ENCODE peak calls at places on chromosomes 3 and 15, in nine cellular contexts. H is mammary epithelial cell; G is uterus; L is cardiac muscle cell; Y is CD8-positive, alpha-beta T cell; N is HepG2; E is tibial nerve; B is right lobe of liver; Q is heart left ventricle. V is an unnamed sample. For H3K4me1, the result is how much of the 10 kb centered on the place peaks cover.

GRCh38 chr3:188439080-188439479 is 285.1 kb downstream of the LPP start:
- DNase-seq in H (no peak), G (no peak), L (no peak), Y (no peak), N (no peak), E (no peak), B (no peak), Q (peak), V (no peak)

GRCh38 chr3:183635107-183635430 is 354 bp upstream of the KLHL24 start:
- DNase-seq in H (no peak), G (no peak), L (no peak), Y (no peak), N (no peak), E (no peak), B (no peak), Q (no peak), V (no peak)

GRCh38 chr3:11991751-11992150 is 12.4 kb upstream of the SYN2 start:
- DNase-seq in H (no peak), G (no peak), L (no peak), Y (no peak), N (no peak), E (no peak), B (no peak), Q (no peak), V (no peak)

GRCh38 chr15:52730163-52730562 is 51.0 kb upstream of the ATOSA start:
- DNase-seq in H (peak), G (no peak), L (peak), Y (peak), N (no peak), E (no peak), B (no peak), Q (no peak), V (no peak)

GRCh38 chr3:4043867-4044575 is 244.8 kb downstream of the LRRN1 start:
- DNase-seq in H (no peak), G (no peak), L (no peak), Y (no peak), N (no peak), E (no peak), B (no peak), Q (no peak), V (no peak)

GRCh38 chr15:99438691-99439523 is 126.9 kb upstream of the MEF2A start:
- DNase-seq in H (no peak), G (peak), L (no peak), Y (peak), N (no peak), E (no peak), B (no peak), Q (peak), V (no peak)

GRCh38 chr3:21942328-21942727 is 191.3 kb upstream of the ZNF385D start:
- DNase-seq in H (peak), G (no peak), L (peak), Y (no peak), N (no peak), E (no peak), B (no peak), Q (peak), V (no peak)

GRCh38 chr3:5304789-5305680 is 117.5 kb downstream of the EDEM1 start:
- DNase-seq in H (peak), G (no peak), L (peak), Y (no peak), N (peak), E (peak), B (no peak), Q (peak), V (no peak)

GRCh38 chr15:79086814-79087213 is 3.8 kb downstream of the RASGRF1 start:
- DNase-seq in H (no peak), G (no peak), L (no peak), Y (no peak), N (no peak), E (no peak), B (no peak), Q (no peak), V (no peak)

GRCh38 chr3:169669816-169670215 is 6.3 kb upstream of the MECOM start:
- DNase-seq in H (no peak), G (no peak), L (no peak), Y (no peak), N (no peak), E (no peak), B (no peak), Q (no peak), V (no peak)

GRCh38 chr3:56980798-56981390 is 79.6 kb upstream of the SPATA12 start:
- DNase-seq in H (peak), G (peak), L (peak), Y (no peak), N (no peak), E (no peak), B (no peak), Q (peak), V (peak)

GRCh38 chr3:8617921-8618320 is 26.7 kb downstream of the SSUH2 start:
- DNase-seq in H (no peak), G (no peak), L (no peak), Y (no peak), N (no peak), E (no peak), B (no peak), Q (no peak), V (no peak)

GRCh38 chr3:88150371-88150770 is 612 bp downstream of the C3orf38 start:
- DNase-seq in H (peak), G (no peak), L (peak), Y (no peak), N (no peak), E (no peak), B (no peak), Q (no peak), V (no peak)

GRCh38 chr15:57015897-57016296 is 97.5 kb downstream of the TCF12 start:
- DNase-seq in H (peak), G (no peak), L (no peak), Y (no peak), N (peak), E (no peak), B (no peak), Q (no peak), V (no peak)

GRCh38 chr3:109070232-109070631 is 47.7 kb downstream of the MORC1 start:
- DNase-seq in H (no peak), G (no peak), L (no peak), Y (no peak), N (no peak), E (no peak), B (no peak), Q (no peak), V (no peak)

GRCh38 chr3:5197022-5197421 is 9.5 kb downstream of the EDEM1 start:
- DNase-seq in H (peak), G (no peak), L (peak), Y (no peak), N (no peak), E (no peak), B (no peak), Q (no peak), V (no peak)

GRCh38 chr3:171558183-171558696 is 98.0 kb upstream of the TNIK start:
- DNase-seq in H (no peak), G (no peak), L (no peak), Y (no peak), N (no peak), E (no peak), B (no peak), Q (peak), V (no peak)

GRCh38 chr3:44969170-44969569 is 6.8 kb downstream of the ZDHHC3 start:
- DNase-seq in H (no peak), G (no peak), L (no peak), Y (peak), N (no peak), E (no peak), B (no peak), Q (no peak), V (no peak)

GRCh38 chr3:145776782-145777408 is 384.1 kb downstream of the PLOD2 start:
- DNase-seq in H (peak), G (no peak), L (peak), Y (no peak), N (peak), E (peak), B (no peak), Q (peak), V (no peak)

GRCh38 chr3:64213224-64213893 is 11.9 kb downstream of the PRICKLE2 start:
- DNase-seq in H (no peak), G (no peak), L (peak), Y (no peak), N (no peak), E (no peak), B (no peak), Q (no peak), V (no peak)

GRCh38 chr3:71210257-71211002 is 373.1 kb downstream of the FOXP1 start:
- DNase-seq in H (peak), G (peak), L (peak), Y (no peak), N (peak), E (peak), B (no peak), Q (no peak), V (peak)

GRCh38 chr3:22887664-22888291 is 315.3 kb upstream of the UBE2E2 start:
- DNase-seq in H (peak), G (no peak), L (peak), Y (no peak), N (no peak), E (no peak), B (no peak), Q (no peak), V (no peak)

GRCh38 chr3:126742057-126742456 is 38.0 kb downstream of the CHCHD6 start:
- DNase-seq in H (no peak), G (no peak), L (no peak), Y (no peak), N (no peak), E (no peak), B (no peak), Q (no peak), V (no peak)

GRCh38 chr3:153768559-153769469 is 352.4 kb upstream of the ARHGEF26 start:
- DNase-seq in H (peak), G (no peak), L (peak), Y (peak), N (peak), E (peak), B (peak), Q (peak), V (no peak)

GRCh38 chr3:18559323-18559972 is 134.3 kb upstream of the SATB1 start:
- DNase-seq in H (peak), G (no peak), L (peak), Y (peak), N (peak), E (no peak), B (no peak), Q (peak), V (no peak)

GRCh38 chr3:2770451-2770850 is 339.7 kb downstream of the IL5RA start:
- DNase-seq in H (no peak), G (no peak), L (no peak), Y (no peak), N (peak), E (no peak), B (no peak), Q (no peak), V (no peak)

GRCh38 chr15:72379856-72380255 is 4.0 kb upstream of the HEXA start:
- DNase-seq in H (no peak), G (no peak), L (no peak), Y (no peak), N (no peak), E (no peak), B (no peak), Q (no peak), V (no peak)

GRCh38 chr3:165082632-165083031 is 4.3 kb upstream of the SI start:
- DNase-seq in H (no peak), G (no peak), L (no peak), Y (no peak), N (no peak), E (no peak), B (no peak), Q (no peak), V (no peak)

GRCh38 chr15:65386886-65387285 is 9.1 kb upstream of the IGDCC3 start:
- DNase-seq in H (no peak), G (no peak), L (no peak), Y (no peak), N (no peak), E (no peak), B (no peak), Q (no peak), V (no peak)

GRCh38 chr15:40904552-40905201 is 10.4 kb downstream of the VPS18 start:
- DNase-seq in H (no peak), G (no peak), L (no peak), Y (no peak), N (no peak), E (no peak), B (no peak), Q (no peak), V (no peak)

GRCh38 chr3:127124135-127124534 is 68.8 kb upstream of the PRR23E start:
- DNase-seq in H (peak), G (no peak), L (peak), Y (no peak), N (no peak), E (no peak), B (no peak), Q (no peak), V (no peak)

GRCh38 chr3:67947808-67948508 is 293.5 kb upstream of the SUCLG2 start:
- DNase-seq in H (no peak), G (no peak), L (no peak), Y (peak), N (peak), E (no peak), B (peak), Q (no peak), V (no peak)

GRCh38 chr3:64266983-64267382 is 41.7 kb upstream of the PRICKLE2 start:
- DNase-seq in H (no peak), G (no peak), L (peak), Y (no peak), N (no peak), E (no peak), B (no peak), Q (no peak), V (no peak)

GRCh38 chr3:2098398-2099027 is at the start of gene CNTN4:
- DNase-seq in H (no peak), G (peak), L (peak), Y (no peak), N (peak), E (peak), B (peak), Q (peak), V (peak)

GRCh38 chr15:98581715-98582114 is 66.6 kb upstream of the IGF1R start:
- DNase-seq in H (no peak), G (no peak), L (no peak), Y (no peak), N (no peak), E (no peak), B (no peak), Q (no peak), V (no peak)

GRCh38 chr3:50139718-50140423 is 15.3 kb upstream of the SEMA3F start:
- DNase-seq in H (no peak), G (no peak), L (no peak), Y (no peak), N (no peak), E (no peak), B (no peak), Q (no peak), V (no peak)

GRCh38 chr3:122680381-122681293 is at the start of gene PARP14:
- DNase-seq in H (peak), G (peak), L (peak), Y (peak), N (peak), E (peak), B (peak), Q (peak), V (peak)
- TF ChIP-seq CTCF in H (peak), G (peak), L (no peak), Y (no peak), N (peak), E (peak), B (peak), Q (no peak), V (no peak)

GRCh38 chr15:39198044-39198625 is 382.7 kb upstream of the THBS1 start:
- DNase-seq in H (peak), G (no peak), L (no peak), Y (no peak), N (no peak), E (no peak), B (no peak), Q (no peak), V (no peak)
- H3K4me1 ChIP-seq in H (half or more), G (under half), L (under half), Y (under half), N (under half), E (under half), B (under half), Q (under half), V (under half)

GRCh38 chr3:149277338-149277813 is 55.7 kb upstream of the CP start:
- DNase-seq in H (peak), G (no peak), L (peak), Y (no peak), N (peak), E (no peak), B (no peak), Q (no peak), V (no peak)
- H3K27ac ChIP-seq in H (peak), G (no peak), L (no peak), Y (peak), N (no peak), E (no peak), B (peak), Q (peak), V (no peak)

DNA sequence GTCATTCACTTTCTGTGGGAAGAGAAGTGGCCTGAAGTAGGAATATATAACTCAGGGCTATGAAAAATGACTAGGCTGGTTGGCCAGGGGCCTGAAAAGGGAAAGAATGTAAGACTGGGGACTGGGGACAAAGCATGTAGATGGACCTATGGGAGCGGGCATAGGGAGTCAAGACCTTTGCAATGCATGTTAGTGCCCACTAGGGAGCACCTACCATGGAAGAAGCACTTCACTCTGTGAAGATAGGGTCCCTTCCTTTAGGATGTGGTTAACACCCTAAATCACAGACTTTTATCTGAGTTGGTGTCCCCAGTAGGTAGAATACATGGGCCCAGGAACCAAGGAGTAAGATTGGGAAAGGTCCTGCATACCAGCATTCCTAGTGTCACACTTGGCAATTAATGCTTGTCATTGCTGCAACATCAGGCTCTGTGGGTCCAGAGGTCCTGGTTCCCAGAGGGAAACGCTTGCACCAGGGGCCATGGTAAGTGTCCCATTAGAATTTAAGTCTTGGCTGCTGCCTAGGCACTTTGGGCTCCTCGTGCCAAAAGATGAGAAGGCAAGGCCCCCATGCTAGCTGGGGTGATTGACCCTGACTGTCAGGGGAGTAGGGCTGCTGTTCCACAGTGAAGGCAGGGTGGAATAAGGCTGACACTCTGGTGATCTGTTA is 79.6 kb downstream of the CRYGS start:
- DNase-seq in H (no peak), G (no peak), L (no peak), Y (no peak), N (peak), E (no peak), B (no peak), Q (no peak), V (no peak)
- TF ChIP-seq CTCF in H (no peak), G (no peak), L (peak), Y (no peak), N (peak), E (no peak), B (no peak), Q (no peak), V (no peak)

GRCh38 chr3:39127296-39127906 is 19.9 kb downstream of the TTC21A start:
- DNase-seq in H (no peak), G (no peak), L (no peak), Y (no peak), N (no peak), E (no peak), B (no peak), Q (no peak), V (no peak)
- H3K4me1 ChIP-seq in H (under half), G (under half), L (under half), Y (under half), N (under half), E (under half), B (under half), Q (under half), V (under half)

GRCh38 chr15:93831641-93832040 is 399.7 kb upstream of the MCTP2 start:
- DNase-seq in H (peak), G (no peak), L (no peak), Y (no peak), N (no peak), E (no peak), B (no peak), Q (no peak), V (no peak)

GRCh38 chr15:93826798-93827197 is 404.6 kb upstream of the MCTP2 start:
- DNase-seq in H (no peak), G (no peak), L (no peak), Y (no peak), N (no peak), E (no peak), B (no peak), Q (peak), V (no peak)

GRCh38 chr15:93825721-93826120 is 405.6 kb upstream of the MCTP2 start:
- DNase-seq in H (no peak), G (no peak), L (no peak), Y (no peak), N (no peak), E (no peak), B (no peak), Q (no peak), V (no peak)

GRCh38 chr15:93830221-93830765 is 401.1 kb upstream of the MCTP2 start:
- DNase-seq in H (peak), G (no peak), L (no peak), Y (no peak), N (no peak), E (no peak), B (no peak), Q (no peak), V (no peak)

DNA sequence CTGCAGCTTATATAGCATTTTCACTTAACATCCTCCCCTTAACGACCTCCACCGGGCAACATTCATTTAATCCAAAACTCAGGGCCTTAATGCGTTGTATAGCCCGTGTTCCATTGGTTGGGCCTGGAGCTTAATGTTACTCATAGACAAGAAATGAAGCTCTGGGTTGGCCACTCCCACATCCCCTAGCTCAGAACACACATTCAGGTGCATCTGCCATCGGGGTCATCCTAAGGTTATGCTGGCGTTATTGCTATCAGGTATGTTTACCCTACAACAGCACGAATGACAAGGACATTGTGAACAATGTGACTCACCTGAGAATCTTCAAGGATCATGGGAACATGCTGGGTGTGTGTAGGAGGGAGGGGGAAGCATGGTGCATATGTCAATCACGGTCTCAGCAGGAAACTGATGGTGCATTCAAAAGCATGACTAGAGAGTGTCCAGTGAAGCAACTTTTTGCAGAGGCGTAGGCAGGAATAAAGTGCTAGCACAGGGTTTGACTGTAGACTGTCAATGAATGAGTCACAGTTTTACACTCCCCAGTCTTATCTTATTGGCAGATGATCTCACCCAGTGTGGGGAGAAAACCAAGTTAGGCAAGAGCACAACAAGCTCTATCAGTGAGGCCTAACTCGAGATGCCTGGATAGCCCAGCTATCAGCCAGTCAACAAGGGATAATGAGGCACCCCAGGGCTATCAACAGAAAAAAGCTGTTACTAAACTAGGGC is 402.1 kb upstream of the MCTP2 start:
- DNase-seq in H (peak), G (peak), L (peak), Y (no peak), N (no peak), E (peak), B (no peak), Q (no peak), V (no peak)
- H3K27ac ChIP-seq in H (peak), G (peak), L (no peak), Y (no peak), N (no peak), E (no peak), B (no peak), Q (no peak), V (no peak)

GRCh38 chr3:61251174-61251972 is at the start of gene FHIT:
- DNase-seq in H (peak), G (peak), L (peak), Y (peak), N (peak), E (peak), B (peak), Q (peak), V (peak)
- TF ChIP-seq CTCF in H (no peak), G (no peak), L (no peak), Y (no peak), N (peak), E (no peak), B (no peak), Q (no peak), V (no peak)

GRCh38 chr15:63439536-63440264 is 58.1 kb upstream of the CA12 start:
- DNase-seq in H (no peak), G (no peak), L (no peak), Y (no peak), N (no peak), E (no peak), B (no peak), Q (no peak), V (peak)
- H3K4me1 ChIP-seq in H (under half), G (under half), L (under half), Y (under half), N (under half), E (under half), B (under half), Q (under half), V (under half)

DNA sequence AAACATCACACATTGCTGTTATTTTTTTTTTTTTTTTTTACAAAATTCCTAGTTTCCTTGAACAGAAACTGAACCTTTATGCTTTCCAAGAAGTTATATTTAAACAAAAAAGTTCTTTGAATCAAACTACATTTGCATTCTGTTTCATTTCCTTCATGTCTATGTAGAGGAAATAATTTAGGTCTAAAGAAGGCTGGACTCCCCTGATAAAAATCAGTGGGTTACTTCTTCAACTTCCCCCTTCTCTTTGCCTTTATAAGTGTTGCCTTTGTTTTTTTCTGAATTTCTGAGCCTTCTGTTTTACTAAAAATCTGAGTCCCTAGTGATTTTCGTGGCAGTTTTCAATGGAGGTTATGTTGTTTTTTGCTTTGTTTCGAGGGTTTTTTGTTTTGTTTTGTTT is 152.8 kb downstream of the CHDH start:
- DNase-seq in H (no peak), G (no peak), L (no peak), Y (no peak), N (no peak), E (no peak), B (no peak), Q (no peak), V (no peak)
- H3K27ac ChIP-seq in H (no peak), G (no peak), L (no peak), Y (no peak), N (no peak), E (no peak), B (no peak), Q (no peak), V (no peak)